ENCODE peak calls at places on chromosomes 7 and 10, in five cellular contexts. T is D721Med, H is T-helper 1 cell, F is RWPE1, C is lower leg skin. P is an unnamed sample.
A peak's percentile ranks its signal among the peaks of the same experiment; 100 is the strongest.

GRCh38 chr10:1508096-1508495 is 229.2 kb downstream of the ADARB2 start:
- DNase-seq in T (no peak), H (no peak), F (no peak), C (no peak), P (no peak)

GRCh38 chr10:69080231-69080630 is 7.7 kb upstream of the SRGN start:
- DNase-seq in T (no peak), H (no peak), F (no peak), C (no peak), P (no peak)

GRCh38 chr10:102643346-102644065 is 773 bp upstream of the TRIM8 start:
- DNase-seq in T (no peak), H (peak; percentile 37), F (peak; percentile 72), C (no peak), P (peak; percentile 68)

GRCh38 chr7:91397099-91397498 is 132.9 kb downstream of the FZD1 start:
- DNase-seq in T (no peak), H (no peak), F (no peak), C (no peak), P (no peak)

GRCh38 chr7:1883031-1883761 is 213.1 kb downstream of the ELFN1 start:
- DNase-seq in T (no peak), H (no peak), F (peak; percentile 94), C (no peak), P (peak; percentile 97)

GRCh38 chr10:94155722-94156271 is 162.1 kb downstream of the PLCE1 start:
- DNase-seq in T (no peak), H (no peak), F (no peak), C (no peak), P (no peak)

GRCh38 chr7:95493247-95493646 is 7.5 kb downstream of the ASB4 start:
- DNase-seq in T (no peak), H (no peak), F (no peak), C (no peak), P (peak; percentile 24)

GRCh38 chr10:24814568-24815313 is 91.1 kb upstream of the ARHGAP21 start:
- DNase-seq in T (no peak), H (no peak), F (peak; percentile 70), C (no peak), P (peak; percentile 98)

GRCh38 chr7:138945806-138946205 is 35.4 kb downstream of the KIAA1549 start:
- DNase-seq in T (no peak), H (no peak), F (no peak), C (peak; percentile 26), P (no peak)

GRCh38 chr10:131979821-131980270 is 1.9 kb downstream of the BNIP3 start:
- DNase-seq in T (no peak), H (no peak), F (no peak), C (no peak), P (no peak)

GRCh38 chr7:82595176-82595575 is 151.6 kb upstream of the CACNA2D1 start:
- DNase-seq in T (no peak), H (no peak), F (no peak), C (no peak), P (no peak)

GRCh38 chr7:75951506-75951905 is 36.6 kb downstream of the POR start:
- DNase-seq in T (no peak), H (no peak), F (no peak), C (no peak), P (peak; percentile 20)

GRCh38 chr7:85290252-85290651 is 103.4 kb upstream of the SEMA3D start:
- DNase-seq in T (no peak), H (no peak), F (no peak), C (no peak), P (no peak)

GRCh38 chr7:117249696-117250095 is 73.2 kb downstream of the WNT2 start:
- DNase-seq in T (no peak), H (no peak), F (no peak), C (no peak), P (no peak)

GRCh38 chr7:106863216-106863997 is 1.7 kb upstream of the PIK3CG start:
- DNase-seq in T (no peak), H (no peak), F (no peak), C (no peak), P (no peak)

GRCh38 chr7:36526720-36527548 is 137.3 kb downstream of the ANLN start:
- DNase-seq in T (no peak), H (no peak), F (peak; percentile 92), C (peak; percentile 5), P (peak; percentile 95)

GRCh38 chr10:33152146-33152545 is 182.3 kb downstream of the NRP1 start:
- DNase-seq in T (no peak), H (no peak), F (no peak), C (no peak), P (no peak)

GRCh38 chr10:50624866-50625491 is 1.2 kb upstream of the SGMS1 start:
- DNase-seq in T (peak; percentile 50), H (peak; percentile 54), F (peak; percentile 58), C (peak; percentile 91), P (peak; percentile 78)

GRCh38 chr7:108002726-108003590 is at the start of gene LAMB1:
- DNase-seq in T (peak; percentile 67), H (no peak), F (peak; percentile 82), C (peak; percentile 95), P (peak; percentile 65)

GRCh38 chr7:117066668-117067067 is 113.4 kb downstream of the ST7 start:
- DNase-seq in T (no peak), H (no peak), F (no peak), C (no peak), P (no peak)

GRCh38 chr7:91512958-91513357 is 248.7 kb downstream of the FZD1 start:
- DNase-seq in T (no peak), H (no peak), F (peak; percentile 21), C (no peak), P (peak; percentile 57)

GRCh38 chr10:93826355-93826754 is 67.4 kb upstream of the SLC35G1 start:
- DNase-seq in T (no peak), H (no peak), F (no peak), C (no peak), P (peak; percentile 68)

GRCh38 chr10:31896972-31897384 is 31.7 kb downstream of the ARHGAP12 start:
- DNase-seq in T (no peak), H (no peak), F (peak; percentile 55), C (no peak), P (peak; percentile 83)

GRCh38 chr7:151565541-151565940 is 45.8 kb upstream of the RHEB start:
- DNase-seq in T (no peak), H (no peak), F (no peak), C (no peak), P (no peak)

GRCh38 chr10:74923556-74923955 is 97.2 kb downstream of the KAT6B start:
- DNase-seq in T (no peak), H (no peak), F (no peak), C (no peak), P (peak; percentile 18)

GRCh38 chr10:35421553-35422178 is 85.4 kb downstream of the CCNY start:
- DNase-seq in T (no peak), H (no peak), F (peak; percentile 89), C (no peak), P (peak; percentile 89)

GRCh38 chr7:143049380-143049779 is 2.8 kb upstream of the OR6V1 start:
- DNase-seq in T (no peak), H (no peak), F (no peak), C (no peak), P (no peak)

GRCh38 chr7:93948106-93948505 is 26.6 kb downstream of the GNG11 start:
- DNase-seq in T (no peak), H (no peak), F (no peak), C (no peak), P (peak; percentile 29)

GRCh38 chr10:44650576-44651394 is 260.4 kb upstream of the TMEM72 start:
- DNase-seq in T (no peak), H (no peak), F (no peak), C (no peak), P (no peak)

GRCh38 chr7:40822861-40823260 is 688.1 kb downstream of the SUGCT start:
- DNase-seq in T (no peak), H (no peak), F (no peak), C (no peak), P (no peak)

GRCh38 chr10:28991738-28992270 is 297.1 kb upstream of the LYZL1 start:
- DNase-seq in T (peak; percentile 28), H (peak; percentile 6), F (peak; percentile 43), C (no peak), P (peak; percentile 29)

GRCh38 chr10:48442809-48443177 is 136.3 kb downstream of the MAPK8 start:
- DNase-seq in T (no peak), H (no peak), F (no peak), C (peak; percentile 77), P (no peak)

GRCh38 chr7:130904031-130904757 is 170.2 kb upstream of the KLF14 start:
- DNase-seq in T (no peak), H (no peak), F (peak; percentile 79), C (peak; percentile 84), P (peak; percentile 96)

GRCh38 chr7:46972205-46972604 is 609.7 kb downstream of the TNS3 start:
- DNase-seq in T (no peak), H (no peak), F (peak; percentile 50), C (no peak), P (peak; percentile 82)

GRCh38 chr10:34520084-34520483 is 295.0 kb downstream of the PARD3 start:
- DNase-seq in T (no peak), H (no peak), F (peak; percentile 73), C (no peak), P (peak; percentile 74)

GRCh38 chr10:72309290-72310240 is 35.8 kb downstream of the DDIT4 start:
- DNase-seq in T (no peak), H (no peak), F (no peak), C (peak; percentile 92), P (no peak)

GRCh38 chr7:19421871-19422270 is 276.6 kb upstream of the FERD3L start:
- DNase-seq in T (no peak), H (no peak), F (no peak), C (no peak), P (no peak)

GRCh38 chr10:76433161-76434005 is 1002.0 kb downstream of the LRMDA start:
- DNase-seq in T (no peak), H (no peak), F (no peak), C (no peak), P (no peak)

GRCh38 chr7:22758576-22758975 is 31.6 kb downstream of the IL6 start:
- DNase-seq in T (no peak), H (no peak), F (no peak), C (no peak), P (no peak)

P was measured in HT1080.